ENCODE peak calls at places on chromosomes 4 and X, in nine cellular contexts. F is fibroblast of lung, Q is bronchial epithelial cell, G is AG04450, L is endothelial cell, X is progenitor cell of endocrine pancreas, K is body of pancreas, P is IMR-90, E is endodermal cell. I is an unnamed sample.

GRCh38 chr4:147837435-147837834 is 105.5 kb downstream of the ARHGAP10 start:
- DNase-seq in F (no peak), Q (no peak), G (no peak), L (no peak), X (no peak), K (no peak), P (no peak), E (no peak), I (no peak)

GRCh38 chrX:3415011-3415410 is 68.6 kb upstream of the MXRA5 start:
- DNase-seq in F (no peak), Q (no peak), G (no peak), L (no peak), X (no peak), K (no peak), P (no peak), E (no peak), I (no peak)

GRCh38 chr4:177427097-177427665 is 15.1 kb downstream of the AGA start:
- DNase-seq in F (peak; percentile 60), Q (peak; percentile 18), G (peak; percentile 21), L (no peak), X (no peak), K (no peak), P (peak; percentile 75), E (no peak), I (no peak)

GRCh38 chr4:7392438-7393374 is 42.0 kb downstream of the PSAPL1 start:
- DNase-seq in F (peak; percentile 88), Q (peak; percentile 3), G (no peak), L (peak; percentile 2), X (no peak), K (peak; percentile 9), P (peak; percentile 16), E (peak; percentile 54), I (no peak)

GRCh38 chrX:41599507-41599906 is 89.3 kb upstream of the GPR34 start:
- DNase-seq in F (no peak), Q (no peak), G (no peak), L (no peak), X (no peak), K (no peak), P (no peak), E (no peak), I (no peak)

GRCh38 chrX:64204701-64205440 is 637 bp downstream of the AMER1 start:
- DNase-seq in F (peak; percentile 34), Q (peak; percentile 10), G (no peak), L (peak; percentile 18), X (peak; percentile 30), K (peak; percentile 46), P (peak; percentile 19), E (peak; percentile 67), I (peak; percentile 45)

GRCh38 chrX:20913760-20914159 is 460.5 kb upstream of the CNKSR2 start:
- DNase-seq in F (no peak), Q (peak; percentile 3), G (no peak), L (peak; percentile 44), X (peak; percentile 63), K (no peak), P (no peak), E (peak; percentile 75), I (no peak)

GRCh38 chr4:675980-676870 is 1.9 kb downstream of the MYL5 start:
- DNase-seq in F (no peak), Q (no peak), G (no peak), L (peak; percentile 3), X (no peak), K (no peak), P (no peak), E (no peak), I (peak; percentile 82)

GRCh38 chrX:13688384-13688771 is 550 bp upstream of the RAB9A start:
- DNase-seq in F (no peak), Q (peak; percentile 11), G (no peak), L (no peak), X (no peak), K (no peak), P (no peak), E (no peak), I (no peak)

GRCh38 chr4:111941957-111942356 is 203.3 kb upstream of the FAM241A start:
- DNase-seq in F (no peak), Q (no peak), G (no peak), L (no peak), X (no peak), K (no peak), P (no peak), E (no peak), I (no peak)

GRCh38 chr4:80307183-80307735 is 28.3 kb upstream of the CFAP299 start:
- DNase-seq in F (peak; percentile 88), Q (peak; percentile 78), G (no peak), L (no peak), X (no peak), K (no peak), P (peak; percentile 41), E (no peak), I (no peak)

GRCh38 chr4:3657917-3658913 is 108.0 kb upstream of the ADRA2C start:
- DNase-seq in F (peak; percentile 62), Q (no peak), G (peak; percentile 57), L (no peak), X (no peak), K (peak; percentile 25), P (peak; percentile 90), E (no peak), I (no peak)

GRCh38 chrX:95835223-95835622 is 849.4 kb upstream of the DIAPH2 start:
- DNase-seq in F (no peak), Q (no peak), G (no peak), L (no peak), X (no peak), K (no peak), P (no peak), E (no peak), I (no peak)
- TF ChIP-seq CTCF in F (no peak), Q (no peak), G (no peak), L (no peak), X (no peak), K (no peak), P (no peak), E (no peak), I (no peak)

GRCh38 chrX:135973548-135974278 is at the start of gene MMGT1:
- DNase-seq in F (peak; percentile 78), Q (peak; percentile 65), G (peak; percentile 47), L (peak; percentile 69), X (peak; percentile 51), K (peak; percentile 84), P (peak; percentile 77), E (peak; percentile 91), I (peak; percentile 89)
- TF ChIP-seq CTCF in F (no peak), Q (no peak), G (no peak), L (no peak), X (no peak), K (no peak), P (peak; percentile 2), E (no peak), I (no peak)

GRCh38 chr4:185872747-185873380 is 60.9 kb upstream of the SORBS2 start:
- DNase-seq in F (no peak), Q (peak; percentile 18), G (no peak), L (no peak), X (no peak), K (no peak), P (peak; percentile 12), E (peak; percentile 65), I (no peak)
- TF ChIP-seq CTCF in F (no peak), Q (no peak), G (no peak), L (no peak), X (no peak), K (no peak), P (no peak), E (peak; percentile 43), I (no peak)

GRCh38 chr4:26162095-26162494 is 158.7 kb upstream of the RBPJ start:
- DNase-seq in F (no peak), Q (no peak), G (no peak), L (no peak), X (no peak), K (no peak), P (no peak), E (no peak), I (no peak)

GRCh38 chr4:26157541-26157940 is 163.3 kb upstream of the RBPJ start:
- DNase-seq in F (peak; percentile 10), Q (no peak), G (no peak), L (no peak), X (no peak), K (no peak), P (peak; percentile 54), E (no peak), I (no peak)

GRCh38 chr4:26163425-26164362 is 157.1 kb upstream of the RBPJ start:
- DNase-seq in F (no peak), Q (no peak), G (no peak), L (no peak), X (no peak), K (no peak), P (no peak), E (no peak), I (no peak)

DNA sequence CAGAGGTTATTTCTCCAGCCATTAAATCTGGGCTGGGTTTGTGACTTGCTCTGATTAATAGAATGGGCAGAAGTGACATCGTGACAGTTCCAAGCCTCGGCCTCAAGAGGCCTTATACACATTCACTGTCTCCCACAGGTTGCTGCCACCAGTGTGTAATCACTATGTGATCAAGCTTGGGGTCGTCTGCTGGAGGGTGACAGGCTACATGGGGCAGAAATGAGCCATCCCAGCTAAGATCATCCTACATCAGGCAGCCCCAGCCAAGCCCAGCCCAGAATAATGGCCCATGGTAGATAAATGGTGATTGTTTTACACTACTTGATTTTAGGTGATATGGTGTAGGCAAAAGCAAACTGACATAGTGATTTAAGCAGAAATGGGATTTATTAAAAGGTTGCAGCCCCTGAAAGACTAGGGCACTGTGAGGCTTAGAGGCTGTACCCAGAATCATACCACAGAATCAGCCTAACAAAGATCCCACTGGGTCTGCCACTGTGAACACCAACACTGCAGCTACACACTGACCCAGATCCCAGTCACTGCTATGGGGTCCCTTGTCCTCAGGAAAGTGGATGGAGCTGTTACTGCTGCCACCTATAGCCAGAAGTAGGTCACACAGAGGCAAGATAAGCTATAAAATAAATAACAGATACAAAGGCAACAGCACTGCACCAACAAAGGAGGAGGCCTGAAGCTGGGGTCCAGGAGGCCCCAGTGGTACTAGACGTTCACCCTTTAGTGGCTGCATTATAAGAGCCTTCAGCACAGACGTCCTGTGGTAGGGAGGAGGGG is 159.6 kb upstream of the RBPJ start:
- DNase-seq in F (no peak), Q (no peak), G (no peak), L (no peak), X (no peak), K (no peak), P (no peak), E (peak; percentile 77), I (no peak)
- TF ChIP-seq CTCF in F (no peak), Q (peak; percentile 29), G (peak; percentile 7), L (no peak), X (peak; percentile 50), K (no peak), P (peak; percentile 32), E (peak; percentile 73), I (no peak)

GRCh38 chr4:8744083-8744805 is 127.4 kb downstream of the HMX1 start:
- DNase-seq in F (no peak), Q (no peak), G (no peak), L (no peak), X (no peak), K (no peak), P (no peak), E (peak; percentile 52), I (no peak)
- TF ChIP-seq CTCF in F (no peak), Q (no peak), G (no peak), L (peak; percentile 30), X (no peak), K (no peak), P (no peak), E (peak; percentile 65), I (no peak)

DNA sequence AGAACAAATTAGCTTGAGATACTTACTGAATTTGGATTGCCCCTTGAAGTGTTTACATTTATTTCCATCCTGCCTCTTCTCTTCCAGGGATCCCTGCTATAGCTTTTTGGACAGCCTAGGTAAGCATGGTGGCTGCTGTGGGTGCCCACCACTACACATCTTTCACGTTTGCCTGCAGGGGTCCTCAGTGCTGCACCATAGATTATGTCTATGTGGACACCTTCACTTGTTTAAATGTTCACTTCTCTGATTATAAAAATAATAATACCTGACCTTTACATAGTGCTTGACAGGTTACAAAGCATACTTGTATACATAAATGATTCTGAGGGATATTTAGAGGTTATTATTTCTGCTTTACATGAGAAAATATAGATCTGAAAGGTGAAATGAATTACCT is 67.9 kb upstream of the SLC4A4 start:
- DNase-seq in F (no peak), Q (peak; percentile 37), G (no peak), L (peak; percentile 63), X (no peak), K (peak; percentile 31), P (peak; percentile 45), E (peak; percentile 71), I (peak; percentile 17)
- TF ChIP-seq CTCF in F (peak; percentile 31), Q (peak; percentile 12), G (peak; percentile 50), L (peak; percentile 28), X (peak; percentile 50), K (no peak), P (peak; percentile 52), E (peak; percentile 78), I (peak; percentile 31)

I was measured in GM13976.